ENCODE peak calls at places on chromosomes 5 and 9, in seven cellular contexts. M is COLO829, A is SHP77, O is dermis microvascular lymphatic vessel endothelial cell, R is stomach, P is pancreas, D is GM18507. H is an unnamed sample.
A peak's percentile ranks its signal among the peaks of the same experiment; 100 is the strongest.

GRCh38 chr5:77301447-77301878 is 91.0 kb downstream of the PDE8B start:
- DNase-seq in M (no peak), A (no peak), O (no peak), R (no peak), P (no peak), D (no peak), H (no peak)

GRCh38 chr9:78121488-78121887 is 89.9 kb upstream of the GNAQ start:
- DNase-seq in M (peak; percentile 65), A (no peak), O (peak; percentile 73), R (peak; percentile 79), P (peak; percentile 36), D (no peak), H (peak; percentile 19)

GRCh38 chr5:180323929-180324632 is 29.1 kb downstream of the GFPT2 start:
- DNase-seq in M (no peak), A (no peak), O (no peak), R (no peak), P (no peak), D (no peak), H (no peak)

GRCh38 chr9:80292231-80292630 is 720.5 kb downstream of the TLE4 start:
- DNase-seq in M (no peak), A (no peak), O (no peak), R (no peak), P (no peak), D (no peak), H (no peak)

GRCh38 chr9:136239135-136239962 is 6.3 kb downstream of the QSOX2 start:
- DNase-seq in M (no peak), A (peak; percentile 64), O (peak; percentile 16), R (no peak), P (no peak), D (no peak), H (no peak)

GRCh38 chr5:55904152-55904551 is 53.0 kb downstream of the IL31RA start:
- DNase-seq in M (no peak), A (no peak), O (peak; percentile 71), R (no peak), P (no peak), D (no peak), H (no peak)

GRCh38 chr5:61869333-61869732 is 436.7 kb upstream of the KIF2A start:
- DNase-seq in M (no peak), A (no peak), O (no peak), R (no peak), P (no peak), D (no peak), H (no peak)

GRCh38 chr5:32223972-32224608 is 50.0 kb upstream of the GOLPH3 start:
- DNase-seq in M (peak; percentile 44), A (no peak), O (peak; percentile 17), R (no peak), P (no peak), D (no peak), H (no peak)

GRCh38 chr9:19464061-19464763 is 55.4 kb downstream of the ACER2 start:
- DNase-seq in M (no peak), A (no peak), O (no peak), R (no peak), P (no peak), D (no peak), H (no peak)